ENCODE peak calls at places on chromosomes 1 and 21, in four cellular contexts. One of them, this sample, is unnamed. For H3K27me3, the result is how much of the 10 kb centered on the place peaks cover.

GRCh38 chr1:206467915-206468314 is 2.4 kb upstream of the IKBKE start:
- DNase-seq in neural progenitor cell: no peak
- DNase-seq in pancreas: no peak
- DNase-seq in GM23248: no peak
- DNase-seq in this sample: no peak

GRCh38 chr1:11845641-11846335 is 1.8 kb downstream of the NPPA start:
- DNase-seq in neural progenitor cell: peak
- DNase-seq in GM23248: peak
- DNase-seq in pancreas: no peak
- DNase-seq in this sample: no peak

GRCh38 chr1:27444632-27445031 is 45.3 kb downstream of the WASF2 start:
- DNase-seq in pancreas: no peak
- DNase-seq in neural progenitor cell: no peak
- DNase-seq in GM23248: no peak
- DNase-seq in this sample: no peak

GRCh38 chr1:227766015-227766634 is 30.9 kb downstream of the SNAP47 start:
- DNase-seq in pancreas: peak
- DNase-seq in neural progenitor cell: no peak
- DNase-seq in GM23248: peak
- DNase-seq in this sample: peak

GRCh38 chr1:245874942-245875580 is 632.0 kb downstream of the SMYD3 start:
- DNase-seq in pancreas: peak
- DNase-seq in GM23248: peak
- DNase-seq in neural progenitor cell: no peak
- DNase-seq in this sample: no peak

GRCh38 chr1:203915811-203916210 is 54.4 kb downstream of the SNRPE start:
- DNase-seq in pancreas: no peak
- DNase-seq in GM23248: peak
- DNase-seq in neural progenitor cell: no peak
- DNase-seq in this sample: no peak

GRCh38 chr1:66623812-66624211 is 89.9 kb downstream of the SGIP1 start:
- DNase-seq in neural progenitor cell: no peak
- DNase-seq in pancreas: no peak
- DNase-seq in GM23248: peak
- DNase-seq in this sample: no peak

GRCh38 chr21:33644383-33645074 is 2.2 kb downstream of the ITSN1 start:
- DNase-seq in GM23248: peak
- DNase-seq in neural progenitor cell: peak
- DNase-seq in pancreas: no peak
- DNase-seq in this sample: no peak

GRCh38 chr21:38803075-38803474 is 2.7 kb upstream of the ETS2 start:
- DNase-seq in pancreas: no peak
- DNase-seq in GM23248: no peak
- DNase-seq in neural progenitor cell: no peak
- DNase-seq in this sample: no peak

GRCh38 chr1:53732409-53732808 is 6.6 kb downstream of the GLIS1 start:
- DNase-seq in pancreas: no peak
- DNase-seq in neural progenitor cell: no peak
- DNase-seq in GM23248: no peak
- DNase-seq in this sample: no peak

GRCh38 chr1:167516404-167517388 is 1.6 kb downstream of the CD247 start:
- DNase-seq in neural progenitor cell: no peak
- DNase-seq in pancreas: no peak
- DNase-seq in GM23248: no peak
- DNase-seq in this sample: no peak

GRCh38 chr1:224733021-224733911 is 117.1 kb downstream of the CNIH3 start:
- DNase-seq in neural progenitor cell: peak
- DNase-seq in pancreas: no peak
- DNase-seq in GM23248: peak
- DNase-seq in this sample: no peak

GRCh38 chr1:54571803-54572202 is 23.8 kb downstream of the ACOT11 start:
- DNase-seq in neural progenitor cell: peak
- DNase-seq in pancreas: no peak
- DNase-seq in GM23248: no peak
- DNase-seq in this sample: no peak

GRCh38 chr1:110032327-110032726 is 2.1 kb upstream of the STRIP1 start:
- DNase-seq in pancreas: no peak
- DNase-seq in GM23248: no peak
- DNase-seq in neural progenitor cell: no peak
- DNase-seq in this sample: no peak

GRCh38 chr1:234600418-234601216 is 9.4 kb downstream of the IRF2BP2 start:
- DNase-seq in neural progenitor cell: no peak
- DNase-seq in GM23248: peak
- DNase-seq in pancreas: peak
- DNase-seq in this sample: no peak

GRCh38 chr1:200379431-200379755 is 30.4 kb downstream of the ZNF281 start:
- DNase-seq in pancreas: no peak
- DNase-seq in GM23248: peak
- DNase-seq in neural progenitor cell: no peak
- DNase-seq in this sample: no peak

GRCh38 chr1:1353389-1354151 is 4.4 kb upstream of the DVL1 start:
- DNase-seq in neural progenitor cell: no peak
- DNase-seq in GM23248: no peak
- DNase-seq in pancreas: peak
- DNase-seq in this sample: no peak

GRCh38 chr1:172450524-172450885 is 6.6 kb upstream of the PIGC start:
- DNase-seq in GM23248: no peak
- DNase-seq in pancreas: peak
- DNase-seq in neural progenitor cell: peak
- DNase-seq in this sample: no peak

GRCh38 chr1:74729741-74730478 is 2.9 kb downstream of the CRYZ start:
- DNase-seq in neural progenitor cell: no peak
- DNase-seq in GM23248: peak
- DNase-seq in pancreas: no peak
- DNase-seq in this sample: no peak

GRCh38 chr21:45975017-45975595 is 6.5 kb upstream of the COL6A1 start:
- DNase-seq in GM23248: peak
- DNase-seq in neural progenitor cell: peak
- DNase-seq in pancreas: peak
- DNase-seq in this sample: no peak

GRCh38 chr1:88462481-88463261 is 221.4 kb upstream of the PKN2 start:
- DNase-seq in pancreas: no peak
- DNase-seq in GM23248: peak
- DNase-seq in neural progenitor cell: peak
- DNase-seq in this sample: no peak

GRCh38 chr1:167819849-167820683 is 93.9 kb downstream of the ADCY10 start:
- DNase-seq in GM23248: peak
- DNase-seq in neural progenitor cell: peak
- DNase-seq in pancreas: peak
- DNase-seq in this sample: no peak

GRCh38 chr1:230283678-230284077 is 142.5 kb downstream of the PGBD5 start:
- DNase-seq in pancreas: no peak
- DNase-seq in neural progenitor cell: no peak
- DNase-seq in GM23248: no peak
- DNase-seq in this sample: no peak

GRCh38 chr1:160877221-160877620 is 7.8 kb downstream of the ITLN1 start:
- DNase-seq in pancreas: no peak
- DNase-seq in GM23248: no peak
- DNase-seq in neural progenitor cell: no peak
- DNase-seq in this sample: no peak

GRCh38 chr1:3919706-3920105 is 19.6 kb upstream of the C1orf174 start:
- DNase-seq in pancreas: no peak
- DNase-seq in neural progenitor cell: no peak
- DNase-seq in GM23248: no peak
- DNase-seq in this sample: no peak

GRCh38 chr1:158002630-158003408 is 9.4 kb downstream of the KIRREL1 start:
- DNase-seq in neural progenitor cell: peak
- DNase-seq in pancreas: no peak
- DNase-seq in GM23248: peak
- DNase-seq in this sample: no peak

GRCh38 chr1:2202843-2203601 is 8.4 kb upstream of the FAAP20 start:
- DNase-seq in pancreas: peak
- DNase-seq in neural progenitor cell: no peak
- DNase-seq in GM23248: no peak
- DNase-seq in this sample: no peak

GRCh38 chr1:20725189-20726106 is 7.1 kb downstream of the SH2D5 start:
- DNase-seq in neural progenitor cell: no peak
- DNase-seq in pancreas: no peak
- DNase-seq in GM23248: peak
- DNase-seq in this sample: no peak

GRCh38 chr1:25562101-25562927 is 18.9 kb downstream of the LDLRAP1 start:
- DNase-seq in pancreas: no peak
- DNase-seq in neural progenitor cell: no peak
- DNase-seq in GM23248: no peak
- DNase-seq in this sample: peak

GRCh38 chr1:9629445-9630201 is 21.9 kb upstream of the PIK3CD start:
- DNase-seq in neural progenitor cell: no peak
- DNase-seq in pancreas: no peak
- DNase-seq in GM23248: no peak
- DNase-seq in this sample: peak

GRCh38 chr1:76330993-76331603 is 256.6 kb downstream of the ST6GALNAC3 start:
- DNase-seq in GM23248: peak
- DNase-seq in pancreas: no peak
- DNase-seq in neural progenitor cell: peak
- DNase-seq in this sample: no peak

GRCh38 chr1:92940541-92940940 is 20.7 kb downstream of the DIPK1A start:
- DNase-seq in GM23248: peak
- DNase-seq in neural progenitor cell: no peak
- DNase-seq in pancreas: no peak
- DNase-seq in this sample: no peak

GRCh38 chr21:21997390-21998333 is 999.5 kb downstream of the NCAM2 start:
- DNase-seq in pancreas: no peak
- DNase-seq in GM23248: no peak
- DNase-seq in neural progenitor cell: no peak
- DNase-seq in this sample: no peak

GRCh38 chr1:27007909-27008582 is 4.6 kb downstream of the TENT5B start:
- DNase-seq in GM23248: peak
- DNase-seq in neural progenitor cell: no peak
- DNase-seq in pancreas: peak
- DNase-seq in this sample: no peak

GRCh38 chr1:63918395-63918945 is 144.7 kb downstream of the ROR1 start:
- DNase-seq in pancreas: no peak
- DNase-seq in neural progenitor cell: no peak
- DNase-seq in GM23248: peak
- DNase-seq in this sample: no peak
- H3K27ac ChIP-seq in pancreas: peak
- H3K27ac ChIP-seq in neural progenitor cell: no peak
- H3K27ac ChIP-seq in GM23248: no peak
- H3K27ac ChIP-seq in this sample: no peak

DNA sequence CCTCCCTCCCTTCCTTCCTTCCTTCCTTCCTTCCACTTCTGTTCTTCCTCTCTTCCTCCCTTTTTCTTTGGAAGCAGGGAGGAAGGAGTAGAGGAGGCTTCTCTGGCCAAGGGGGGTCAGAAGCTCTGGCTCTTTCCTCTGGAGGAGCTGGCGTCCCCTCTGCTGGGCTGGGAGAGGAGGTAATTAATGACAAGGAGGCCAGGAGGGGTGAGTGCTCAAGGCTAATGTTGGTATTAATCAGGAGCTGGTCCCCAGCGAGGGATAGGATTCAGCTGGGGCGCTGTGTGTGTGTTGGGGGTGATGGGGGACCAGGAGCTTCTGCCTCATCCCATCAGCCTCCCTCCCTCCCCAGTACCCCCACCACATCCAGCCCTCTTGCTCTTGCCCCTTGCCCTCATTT is 6.2 kb upstream of the PEAR1 start:
- DNase-seq in neural progenitor cell: no peak
- DNase-seq in GM23248: no peak
- DNase-seq in pancreas: peak
- DNase-seq in this sample: no peak
- H3K27me3 ChIP-seq in neural progenitor cell: under half
- H3K27me3 ChIP-seq in GM23248: under half
- H3K27me3 ChIP-seq in pancreas: under half
- H3K27me3 ChIP-seq in this sample: under half

GRCh38 chr1:236000781-236001180 is 64.1 kb downstream of the NID1 start:
- DNase-seq in GM23248: no peak
- DNase-seq in neural progenitor cell: no peak
- DNase-seq in pancreas: no peak
- DNase-seq in this sample: no peak
- H3K27ac ChIP-seq in GM23248: no peak
- H3K27ac ChIP-seq in neural progenitor cell: no peak
- H3K27ac ChIP-seq in pancreas: no peak
- H3K27ac ChIP-seq in this sample: no peak

GRCh38 chr21:41769521-41769920 is 2.7 kb upstream of the RIPK4 start:
- DNase-seq in neural progenitor cell: no peak
- DNase-seq in GM23248: no peak
- DNase-seq in pancreas: no peak
- DNase-seq in this sample: no peak

GRCh38 chr21:41767606-41768370 is 936 bp upstream of the RIPK4 start:
- DNase-seq in neural progenitor cell: peak
- DNase-seq in GM23248: peak
- DNase-seq in pancreas: no peak
- DNase-seq in this sample: no peak

GRCh38 chr21:41769106-41769505 is 2.3 kb upstream of the RIPK4 start:
- DNase-seq in GM23248: no peak
- DNase-seq in neural progenitor cell: no peak
- DNase-seq in pancreas: no peak
- DNase-seq in this sample: no peak

GRCh38 chr21:41769933-41770332 is 3.1 kb upstream of the RIPK4 start:
- DNase-seq in pancreas: no peak
- DNase-seq in neural progenitor cell: no peak
- DNase-seq in GM23248: no peak
- DNase-seq in this sample: no peak

GRCh38 chr21:41768371-41769042 is 1.7 kb upstream of the RIPK4 start:
- DNase-seq in neural progenitor cell: peak
- DNase-seq in GM23248: peak
- DNase-seq in pancreas: peak
- DNase-seq in this sample: no peak
- H3K27me3 ChIP-seq in neural progenitor cell: half or more
- H3K27me3 ChIP-seq in GM23248: under half
- H3K27me3 ChIP-seq in pancreas: under half
- H3K27me3 ChIP-seq in this sample: under half

DNA sequence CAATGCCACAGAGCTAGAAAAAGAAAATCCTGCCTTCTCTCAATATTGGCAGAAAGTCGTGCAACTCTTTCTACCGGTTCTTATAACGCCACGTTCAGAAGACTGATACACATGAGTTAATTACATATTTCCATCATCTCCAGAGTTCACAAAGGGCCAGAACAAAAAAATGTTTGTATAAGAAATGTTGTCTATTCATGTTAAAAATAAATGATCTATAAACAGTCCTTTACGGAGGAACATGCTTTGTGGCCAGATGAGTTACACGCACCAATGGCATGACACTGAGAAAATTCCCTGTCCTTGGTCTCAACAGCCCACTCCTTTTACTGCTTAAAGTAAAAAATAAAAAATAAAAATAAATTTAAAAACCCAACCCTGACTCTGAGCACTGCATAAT is 29.5 kb downstream of the C2CD2 start:
- DNase-seq in GM23248: no peak
- DNase-seq in pancreas: no peak
- DNase-seq in neural progenitor cell: no peak
- DNase-seq in this sample: no peak
- H3K27ac ChIP-seq in GM23248: no peak
- H3K27ac ChIP-seq in pancreas: peak
- H3K27ac ChIP-seq in neural progenitor cell: no peak
- H3K27ac ChIP-seq in this sample: no peak

GRCh38 chr21:31667639-31668038 is 8.1 kb downstream of the SOD1 start:
- DNase-seq in pancreas: no peak
- DNase-seq in GM23248: no peak
- DNase-seq in neural progenitor cell: no peak
- DNase-seq in this sample: no peak
- H3K27me3 ChIP-seq in pancreas: under half
- H3K27me3 ChIP-seq in GM23248: under half
- H3K27me3 ChIP-seq in neural progenitor cell: under half
- H3K27me3 ChIP-seq in this sample: under half

This sample was measured in effector memory CD4-positive, alpha-beta T cell.